ENCODE peak calls at places on chromosome 19, in four cellular contexts. C, I, G and Q are unnamed samples.
A peak's percentile ranks its signal among the peaks of the same experiment; 100 is the strongest.

GRCh38 chr19:50383307-50383851 is 768 bp upstream of the POLD1 start:
- DNase-seq in I (peak; percentile 49), G (no peak), C (no peak), Q (no peak)

GRCh38 chr19:8831373-8831772 is 731 bp downstream of the ZNF558 start:
- DNase-seq in G (no peak), I (no peak), C (no peak), Q (no peak)

GRCh38 chr19:50713556-50714236 is 5.9 kb downstream of the SHANK1 start:
- DNase-seq in I (no peak), C (no peak), G (no peak), Q (no peak)

GRCh38 chr19:38869160-38869835 is 8.8 kb downstream of the RINL start:
- DNase-seq in G (no peak), I (peak; percentile 46), C (no peak), Q (no peak)

GRCh38 chr19:44003461-44004134 is 841 bp downstream of the ZNF230 start:
- DNase-seq in I (no peak), G (no peak), C (no peak), Q (no peak)

GRCh38 chr19:54481326-54481930 is 8.3 kb upstream of the CDC42EP5 start:
- DNase-seq in I (peak; percentile 85), C (no peak), G (no peak), Q (no peak)

GRCh38 chr19:32197896-32198882 is 147.2 kb upstream of the ZNF507 start:
- DNase-seq in I (no peak), C (no peak), G (no peak), Q (no peak)

GRCh38 chr19:50959731-50960500 is 7.1 kb upstream of the KLK5 start:
- DNase-seq in C (no peak), I (no peak), G (no peak), Q (no peak)

GRCh38 chr19:21084343-21084742 is 2.3 kb downstream of the ZNF714 start:
- DNase-seq in C (no peak), I (no peak), G (no peak), Q (peak; percentile 54)

GRCh38 chr19:18306903-18307681 is 15.8 kb downstream of the LSM4 start:
- DNase-seq in G (no peak), I (no peak), C (no peak), Q (no peak)

GRCh38 chr19:4052993-4053422 is 13.7 kb downstream of the ZBTB7A start:
- DNase-seq in I (no peak), G (no peak), C (no peak), Q (no peak)